ENCODE peak calls at places on chromosomes 7 and 10, in seven cellular contexts. N is HCT116; Z is colonic mucosa; C is stomach; D is upper lobe of right lung; X is effector memory CD4-positive, alpha-beta T cell; W is heart right ventricle. A is an unnamed sample.

GRCh38 chr10:132036887-132037675 is 28.7 kb upstream of the JAKMIP3 start:
- DNase-seq in N (no peak), Z (no peak), C (no peak), D (no peak), X (no peak), W (no peak), A (no peak)

GRCh38 chr7:116169060-116169459 is 41.3 kb upstream of the TES start:
- DNase-seq in N (no peak), Z (no peak), C (no peak), D (no peak), X (no peak), W (no peak), A (no peak)

GRCh38 chr7:135929249-135929648 is 47.9 kb downstream of the MTPN start:
- DNase-seq in N (no peak), Z (no peak), C (no peak), D (no peak), X (no peak), W (no peak), A (no peak)

GRCh38 chr7:93889261-93889660 is 1.3 kb downstream of the TFPI2 start:
- DNase-seq in N (no peak), Z (no peak), C (no peak), D (no peak), X (no peak), W (no peak), A (no peak)

GRCh38 chr7:90648834-90649233 is 52.7 kb downstream of the CDK14 start:
- DNase-seq in N (no peak), Z (no peak), C (no peak), D (no peak), X (no peak), W (no peak), A (no peak)

GRCh38 chr7:129115676-129116075 is 28.8 kb upstream of the TSPAN33 start:
- DNase-seq in N (no peak), Z (no peak), C (no peak), D (no peak), X (no peak), W (no peak), A (no peak)

GRCh38 chr10:13439771-13440708 is 88.8 kb downstream of the BEND7 start:
- DNase-seq in N (no peak), Z (peak; percentile 68), C (peak; percentile 70), D (peak; percentile 80), X (peak; percentile 31), W (peak; percentile 40), A (peak; percentile 58)

GRCh38 chr10:31017534-31018361 is 13.9 kb downstream of the ZNF438 start:
- DNase-seq in N (no peak), Z (no peak), C (no peak), D (no peak), X (no peak), W (no peak), A (no peak)

GRCh38 chr7:40192036-40192435 is 57.2 kb downstream of the SUGCT start:
- DNase-seq in N (no peak), Z (no peak), C (no peak), D (no peak), X (no peak), W (no peak), A (no peak)

GRCh38 chr10:15360566-15360965 is 10.5 kb downstream of the FAM171A1 start:
- DNase-seq in N (no peak), Z (no peak), C (no peak), D (no peak), X (no peak), W (no peak), A (no peak)

GRCh38 chr10:119396709-119397071 is 145.8 kb downstream of the RGS10 start:
- DNase-seq in N (no peak), Z (no peak), C (no peak), D (no peak), X (no peak), W (no peak), A (no peak)

GRCh38 chr10:119396008-119396708 is 146.4 kb downstream of the RGS10 start:
- DNase-seq in N (no peak), Z (no peak), C (no peak), D (no peak), X (no peak), W (no peak), A (no peak)

GRCh38 chr10:119394657-119395286 is 147.7 kb downstream of the RGS10 start:
- DNase-seq in N (no peak), Z (no peak), C (no peak), D (no peak), X (no peak), W (no peak), A (no peak)

GRCh38 chr10:119393845-119394244 is 148.7 kb downstream of the RGS10 start:
- DNase-seq in N (no peak), Z (no peak), C (no peak), D (no peak), X (no peak), W (no peak), A (no peak)

GRCh38 chr10:119395287-119396007 is 147.1 kb downstream of the RGS10 start:
- DNase-seq in N (no peak), Z (no peak), C (peak; percentile 35), D (no peak), X (no peak), W (peak; percentile 58), A (peak; percentile 66)
- H3K27ac ChIP-seq in N (no peak overlapping the region), Z (peak overlapping the region; percentile 53), C (peak overlapping the region; percentile 72), D (peak overlapping the region; percentile 81), X (no peak overlapping the region), W (peak overlapping the region; percentile 46), A (peak overlapping the region; percentile 89)

GRCh38 chr7:108455524-108455832 is 758 bp downstream of the NRCAM start:
- DNase-seq in N (no peak), Z (no peak), C (no peak), D (peak; percentile 61), X (no peak), W (no peak), A (no peak)

GRCh38 chr7:108455833-108456677 is at the start of gene NRCAM:
- DNase-seq in N (no peak), Z (no peak), C (peak; percentile 44), D (peak; percentile 71), X (no peak), W (no peak), A (peak; percentile 87)

GRCh38 chr7:108456845-108457540 is 757 bp upstream of the NRCAM start:
- DNase-seq in N (no peak), Z (no peak), C (no peak), D (no peak), X (no peak), W (no peak), A (no peak)

GRCh38 chr7:108459922-108460551 is 3.8 kb upstream of the NRCAM start:
- DNase-seq in N (peak; percentile 4), Z (no peak), C (no peak), D (no peak), X (no peak), W (no peak), A (no peak)

DNA sequence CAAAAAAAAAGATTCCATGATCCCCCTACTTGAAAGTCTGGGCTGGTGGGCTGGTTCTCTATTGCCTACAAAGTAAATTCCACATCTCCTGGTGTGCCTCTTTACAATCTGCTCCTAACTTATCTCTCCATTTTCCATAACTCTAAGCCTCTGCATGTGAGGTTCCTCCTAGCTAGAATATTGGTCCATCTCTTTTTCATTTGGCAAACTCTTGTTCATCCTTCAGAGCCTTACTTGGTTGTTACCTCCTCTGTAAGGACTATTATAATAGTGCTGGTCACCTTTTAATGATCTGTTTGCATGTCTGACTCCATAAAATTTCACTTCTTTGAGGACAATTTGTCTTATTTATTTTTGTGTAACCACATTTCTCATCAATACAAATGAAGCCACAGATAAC is 1.6 kb upstream of the NRCAM start:
- DNase-seq in N (no peak), Z (no peak), C (no peak), D (no peak), X (no peak), W (no peak), A (no peak)
- H3K27ac ChIP-seq in N (no peak overlapping the region), Z (no peak overlapping the region), C (no peak overlapping the region), D (no peak overlapping the region), X (no peak overlapping the region), W (no peak overlapping the region), A (no peak overlapping the region)

GRCh38 chr10:96913910-96914309 is 81.8 kb downstream of the LCOR start:
- DNase-seq in N (no peak), Z (no peak), C (no peak), D (no peak), X (no peak), W (no peak), A (no peak)
- H3K27ac ChIP-seq in N (no peak overlapping the region), Z (no peak overlapping the region), C (no peak overlapping the region), D (no peak overlapping the region), X (no peak overlapping the region), W (no peak overlapping the region), A (no peak overlapping the region)

GRCh38 chr7:157815061-157816022 is 478.5 kb downstream of the DNAJB6 start:
- DNase-seq in N (no peak), Z (no peak), C (no peak), D (peak; percentile 49), X (no peak), W (no peak), A (no peak)
- H3K27ac ChIP-seq in N (no peak overlapping the region), Z (no peak overlapping the region), C (no peak overlapping the region), D (no peak overlapping the region), X (no peak overlapping the region), W (no peak overlapping the region), A (no peak overlapping the region)

GRCh38 chr7:36045830-36046341 is 107.2 kb upstream of the EEPD1 start:
- DNase-seq in N (no peak), Z (no peak), C (no peak), D (no peak), X (no peak), W (no peak), A (no peak)
- H3K27ac ChIP-seq in N (no peak overlapping the region), Z (no peak overlapping the region), C (peak overlapping the region; percentile 8), D (peak overlapping the region; percentile 61), X (no peak overlapping the region), W (peak overlapping the region; percentile 23), A (no peak overlapping the region)

A was measured in upper lobe of left lung.